ENCODE peak calls at places on chromosomes 1 and 21, in five cellular contexts. L is MM.1S, R is A673, Y is heart right ventricle, O is cardiac muscle cell. N is an unnamed sample.

GRCh38 chr21:45056917-45057560 is 17.3 kb upstream of the ADARB1 start:
- DNase-seq in R (no peak), O (no peak), L (no peak), Y (no peak), N (no peak)

GRCh38 chr1:214312530-214313051 is 31.6 kb downstream of the SMYD2 start:
- DNase-seq in L (no peak), O (peak; percentile 10), Y (no peak), R (no peak), N (no peak)

GRCh38 chr1:154190550-154190949 is 1.4 kb downstream of the TPM3 start:
- DNase-seq in Y (no peak), L (no peak), O (no peak), R (no peak), N (no peak)

GRCh38 chr1:121587777-121588176 is 403.0 kb downstream of the SRGAP2C start:
- DNase-seq in O (no peak), Y (no peak), L (no peak), R (no peak), N (no peak)

GRCh38 chr1:231959225-231959884 is 332.8 kb downstream of the DISC1 start:
- DNase-seq in R (no peak), Y (no peak), O (no peak), L (no peak), N (no peak)

GRCh38 chr1:13605159-13605558 is 21.5 kb downstream of the PDPN start:
- DNase-seq in L (no peak), R (no peak), Y (no peak), O (no peak), N (no peak)

GRCh38 chr1:230423936-230424335 is 2.2 kb downstream of the PGBD5 start:
- DNase-seq in L (no peak), O (no peak), Y (no peak), R (no peak), N (no peak)

GRCh38 chr1:212035835-212036605 is 472 bp downstream of the DTL start:
- DNase-seq in Y (no peak), L (no peak), R (no peak), O (no peak), N (no peak)

GRCh38 chr1:233707153-233707905 is 93.4 kb downstream of the KCNK1 start:
- DNase-seq in O (no peak), L (no peak), R (no peak), Y (no peak), N (no peak)

GRCh38 chr1:58927026-58927721 is 143.3 kb upstream of the JUN start:
- DNase-seq in L (peak; percentile 13), Y (no peak), R (no peak), O (no peak), N (no peak)

GRCh38 chr1:109089242-109090015 is 1.1 kb upstream of the TMEM167B start:
- DNase-seq in R (peak; percentile 88), O (peak; percentile 37), Y (peak; percentile 69), L (peak; percentile 74), N (no peak)

GRCh38 chr1:18735369-18735997 is 104.8 kb downstream of the PAX7 start:
- DNase-seq in Y (no peak), R (no peak), O (no peak), L (no peak), N (no peak)

GRCh38 chr1:7475691-7476090 is 295.4 kb upstream of the VAMP3 start:
- DNase-seq in Y (no peak), O (no peak), L (no peak), R (no peak), N (no peak)

GRCh38 chr1:11051781-11052510 is 4.9 kb upstream of the MASP2 start:
- DNase-seq in R (peak; percentile 77), Y (no peak), O (no peak), L (no peak), N (peak; percentile 43)

GRCh38 chr1:42221952-42222606 is 57.5 kb upstream of the GUCA2A start:
- DNase-seq in Y (no peak), O (no peak), R (no peak), L (no peak), N (no peak)

GRCh38 chr1:94270801-94271203 is 33.4 kb upstream of the ARHGAP29 start:
- DNase-seq in Y (no peak), O (no peak), R (no peak), L (no peak), N (no peak)

GRCh38 chr1:200034821-200035396 is 7.4 kb downstream of the NR5A2 start:
- DNase-seq in Y (no peak), O (no peak), R (peak; percentile 55), L (no peak), N (no peak)

GRCh38 chr1:115036814-115037535 is 7.3 kb downstream of the TSHB start:
- DNase-seq in L (no peak), Y (no peak), R (no peak), O (peak; percentile 86), N (no peak)

GRCh38 chr1:115040501-115040900 is 10.9 kb downstream of the TSHB start:
- DNase-seq in L (no peak), R (no peak), O (no peak), Y (no peak), N (no peak)

DNA sequence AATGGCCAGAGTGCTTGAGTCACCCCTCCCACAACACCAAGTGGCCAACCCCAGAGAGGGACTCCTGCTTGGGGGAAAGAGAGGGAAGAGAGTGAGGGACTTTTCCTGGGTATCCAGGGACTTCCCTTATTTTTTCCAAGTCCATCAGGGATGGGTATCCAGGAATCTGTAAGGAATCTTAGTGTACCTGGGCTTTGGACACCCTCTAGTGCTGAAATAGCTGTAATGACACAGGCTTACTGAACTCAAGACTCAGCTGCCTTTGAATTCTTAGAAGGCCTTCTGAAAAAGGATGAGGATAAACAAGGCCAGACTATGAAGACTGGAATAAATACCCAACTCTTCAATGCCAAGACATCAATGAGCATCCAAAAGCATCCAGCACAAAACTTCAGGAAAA is 12.0 kb downstream of the TSHB start:
- DNase-seq in Y (no peak), R (peak; percentile 35), L (no peak), O (peak; percentile 61), N (peak; percentile 41)
- H3K9me3 ChIP-seq in Y (no peaks in the 10 kb centered on the region), R (peaks cover 3% of the 10 kb centered on the region), L (no peaks in the 10 kb centered on the region), O (no peaks in the 10 kb centered on the region), N (no peaks in the 10 kb centered on the region)

GRCh38 chr1:203325004-203325417 is 19.7 kb downstream of the BTG2 start:
- DNase-seq in R (no peak), L (peak; percentile 96), O (no peak), Y (no peak), N (no peak)
- H3K4me3 ChIP-seq in R (no peak overlapping the region), L (peak overlapping the region; percentile 64), O (no peak overlapping the region), Y (no peak overlapping the region), N (no peak overlapping the region)

GRCh38 chr1:243580984-243581383 is 269.1 kb downstream of the AKT3 start:
- DNase-seq in L (no peak), R (no peak), O (no peak), Y (no peak), N (no peak)

GRCh38 chr1:243582321-243582720 is 267.7 kb downstream of the AKT3 start:
- DNase-seq in O (no peak), L (no peak), Y (no peak), R (no peak), N (no peak)

GRCh38 chr1:243575070-243575469 is 275.0 kb downstream of the AKT3 start:
- DNase-seq in R (peak; percentile 4), O (peak; percentile 3), L (no peak), Y (no peak), N (no peak)

GRCh38 chr1:243585982-243586381 is 264.1 kb downstream of the AKT3 start:
- DNase-seq in R (no peak), L (no peak), O (no peak), Y (no peak), N (no peak)

DNA sequence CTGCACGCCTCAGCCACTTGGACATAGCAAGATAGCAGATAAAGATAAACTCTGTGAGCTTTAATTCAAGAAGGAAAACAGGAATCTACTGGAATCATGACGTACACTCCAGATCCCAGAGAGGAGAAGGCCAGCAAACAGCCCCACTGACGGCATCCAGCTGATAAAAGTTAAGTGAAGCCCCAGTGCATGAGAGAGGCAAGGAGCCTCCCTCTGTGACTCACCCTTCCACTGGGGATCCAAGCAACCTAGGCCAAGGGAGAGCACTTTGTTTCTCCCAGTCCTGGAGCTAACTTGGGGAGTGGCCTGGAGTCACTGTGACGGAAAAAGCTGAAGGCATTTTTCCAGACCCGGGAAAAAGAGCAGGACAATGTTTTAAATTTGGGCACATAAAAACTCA is 270.0 kb downstream of the AKT3 start:
- DNase-seq in Y (no peak), O (no peak), L (no peak), R (no peak), N (peak; percentile 28)
- H3K9me3 ChIP-seq in Y (no peaks in the 10 kb centered on the region), O (no peaks in the 10 kb centered on the region), L (no peaks in the 10 kb centered on the region), R (no peaks in the 10 kb centered on the region), N (peaks cover 4% of the 10 kb centered on the region)

DNA sequence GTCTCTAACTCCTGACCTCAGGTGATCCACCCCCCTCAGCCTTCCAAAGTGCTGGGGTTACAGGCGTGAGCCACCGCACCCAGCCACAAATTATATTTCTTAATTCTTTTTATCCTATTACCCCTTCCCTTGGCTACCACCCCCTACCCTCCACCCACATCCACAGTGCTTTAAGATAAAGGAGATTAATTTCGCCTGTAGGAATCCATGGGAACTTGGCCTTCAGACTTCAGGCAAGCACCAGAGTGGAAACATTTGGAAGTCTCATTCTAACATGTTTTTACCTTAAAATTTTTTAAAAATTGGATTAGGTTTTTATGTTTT is 10.4 kb downstream of the CNST start:
- DNase-seq in Y (no peak), O (no peak), L (no peak), R (no peak), N (no peak)
- H3K4me3 ChIP-seq in Y (no peak overlapping the region), O (no peak overlapping the region), L (no peak overlapping the region), R (no peak overlapping the region), N (no peak overlapping the region)

GRCh38 chr1:159953866-159954515 is at the start of gene SLAMF9:
- DNase-seq in O (no peak), L (no peak), Y (no peak), R (no peak), N (no peak)

GRCh38 chr1:159951016-159951415 is 3.0 kb downstream of the SLAMF9 start:
- DNase-seq in R (no peak), L (no peak), O (no peak), Y (no peak), N (no peak)

GRCh38 chr1:159955456-159955855 is 1.4 kb upstream of the SLAMF9 start:
- DNase-seq in L (no peak), R (no peak), Y (no peak), O (no peak), N (no peak)

GRCh38 chr1:159951551-159951950 is 2.5 kb downstream of the SLAMF9 start:
- DNase-seq in Y (no peak), O (no peak), R (no peak), L (no peak), N (no peak)

GRCh38 chr1:159952932-159953331 is 1.1 kb downstream of the SLAMF9 start:
- DNase-seq in Y (no peak), R (no peak), O (no peak), L (no peak), N (no peak)
- H3K9me3 ChIP-seq in Y (no peaks in the 10 kb centered on the region), R (no peaks in the 10 kb centered on the region), O (no peaks in the 10 kb centered on the region), L (no peaks in the 10 kb centered on the region), N (no peaks in the 10 kb centered on the region)

GRCh38 chr1:96361961-96362360 is 359.6 kb upstream of the PTBP2 start:
- DNase-seq in O (no peak), R (no peak), Y (no peak), L (no peak), N (no peak)
- H3K4me3 ChIP-seq in O (no peak overlapping the region), R (no peak overlapping the region), Y (no peak overlapping the region), L (no peak overlapping the region), N (no peak overlapping the region)

DNA sequence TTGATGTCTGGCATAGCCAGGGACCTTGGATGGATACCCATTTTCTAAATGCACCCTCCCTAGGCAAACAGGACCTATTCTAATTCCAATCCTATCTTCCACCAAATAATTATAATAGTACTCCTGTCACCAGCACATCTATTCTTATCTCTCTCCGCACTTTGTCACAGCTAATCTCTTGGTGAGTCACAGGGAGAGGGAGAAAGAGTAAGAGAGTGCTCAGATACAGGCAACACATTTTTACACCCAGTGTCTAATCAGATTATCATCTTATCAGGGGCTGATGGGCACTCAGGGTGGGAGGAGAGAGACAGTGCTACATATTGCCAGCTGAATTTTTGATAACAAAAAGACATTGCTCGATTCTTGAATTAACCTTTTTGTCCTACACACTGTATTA is 275.0 kb upstream of the BEND5 start:
- DNase-seq in L (no peak), Y (no peak), R (peak; percentile 72), O (no peak), N (no peak)
- H3K9me3 ChIP-seq in L (no peaks in the 10 kb centered on the region), Y (no peaks in the 10 kb centered on the region), R (no peaks in the 10 kb centered on the region), O (no peaks in the 10 kb centered on the region), N (no peaks in the 10 kb centered on the region)